ENCODE peak calls at places on chromosomes 5 and 9, in four cellular contexts. A, E, Y and I are unnamed samples. For H3K4me1, the result is how much of the 10 kb centered on the place peaks cover.

GRCh38 chr9:136326061-136326776 is 1.1 kb upstream of the GPSM1 start:
- DNase-seq in A (no peak), E (peak), Y (no peak), I (no peak)

GRCh38 chr9:36118201-36118600 is 18.3 kb upstream of the GLIPR2 start:
- DNase-seq in A (no peak), E (no peak), Y (no peak), I (no peak)

GRCh38 chr5:141508808-141509611 is 20.1 kb downstream of the PCDHGC5 start:
- DNase-seq in A (peak), E (peak), Y (no peak), I (no peak)

GRCh38 chr5:118040496-118040895 is 947.9 kb downstream of the DTWD2 start:
- DNase-seq in A (no peak), E (no peak), Y (no peak), I (no peak)

GRCh38 chr9:116234091-116234490 is 80.5 kb downstream of the PAPPA start:
- DNase-seq in A (no peak), E (no peak), Y (no peak), I (no peak)

GRCh38 chr5:67267522-67268232 is 71.1 kb upstream of the CD180 start:
- DNase-seq in A (no peak), E (peak), Y (peak), I (peak)

GRCh38 chr9:128415222-128415621 is 5.4 kb upstream of the CERCAM start:
- DNase-seq in A (no peak), E (no peak), Y (peak), I (no peak)

GRCh38 chr9:38091310-38092199 is 22.5 kb upstream of the SHB start:
- DNase-seq in A (no peak), E (no peak), Y (no peak), I (no peak)

GRCh38 chr5:10172242-10172641 is 77.4 kb downstream of the ATPSCKMT start:
- DNase-seq in A (no peak), E (no peak), Y (no peak), I (no peak)

GRCh38 chr9:86115886-86116285 is 16.5 kb upstream of the GOLM1 start:
- DNase-seq in A (no peak), E (no peak), Y (no peak), I (no peak)

GRCh38 chr5:170296935-170297588 is 515 bp downstream of the LCP2 start:
- DNase-seq in A (no peak), E (no peak), Y (no peak), I (no peak)
- H3K4me1 ChIP-seq in A (under half), E (under half), Y (under half), I (under half)

GRCh38 chr5:96655506-96655905 is 6.7 kb upstream of the CAST start:
- DNase-seq in A (no peak), E (no peak), Y (no peak), I (no peak)
- H3K27ac ChIP-seq in A (no peak), E (no peak), Y (no peak), I (no peak)

DNA sequence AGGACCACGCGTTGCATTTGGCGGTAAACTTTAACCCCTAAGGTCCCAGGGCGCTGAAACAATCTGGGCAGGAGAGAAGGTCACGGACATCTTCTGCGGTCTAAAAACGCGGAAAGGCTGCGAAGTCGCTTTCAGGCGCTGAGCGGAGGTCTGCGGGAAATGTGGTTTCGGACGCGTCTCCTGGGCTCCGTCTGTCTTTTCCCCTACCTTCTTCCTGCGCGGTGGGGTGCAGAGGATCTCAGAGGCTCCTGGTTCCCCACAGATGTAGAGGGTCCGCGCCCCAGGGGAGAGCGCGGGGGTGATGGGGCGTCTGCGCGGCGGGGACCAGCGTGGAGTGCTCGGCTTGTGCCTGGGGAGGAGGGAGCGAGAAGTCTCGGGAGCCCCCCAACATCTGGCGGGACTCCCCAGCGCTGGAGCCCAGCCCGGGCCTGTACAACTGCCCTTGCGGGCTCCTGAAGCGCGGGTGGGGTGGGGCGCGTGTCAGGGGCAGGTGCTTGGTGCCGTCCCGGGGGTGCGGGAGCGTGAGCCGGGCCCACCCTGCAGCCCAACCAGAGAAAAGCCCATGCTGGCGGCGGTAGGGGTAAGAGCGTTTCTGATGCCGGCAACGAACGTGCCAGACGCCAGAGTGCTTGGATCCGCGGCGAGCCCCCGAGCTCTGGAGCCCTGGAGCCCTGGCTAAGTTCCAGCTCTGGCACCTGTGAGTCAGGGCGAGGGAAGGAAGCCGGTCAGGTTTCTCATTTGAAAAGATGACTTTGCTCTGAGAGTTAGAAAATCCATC is 58.2 kb downstream of the ZNF510 start:
- DNase-seq in A (no peak), E (no peak), Y (peak), I (peak)
- H3K4me3 ChIP-seq in A (no peak), E (no peak), Y (peak), I (no peak)

GRCh38 chr9:70488793-70489105 is 74.3 kb upstream of the KLF9 start:
- DNase-seq in A (no peak), E (peak), Y (no peak), I (no peak)
- H3K4me1 ChIP-seq in A (under half), E (under half), Y (under half), I (under half)

GRCh38 chr5:173420108-173420507 is 91.9 kb upstream of the STC2 start:
- DNase-seq in A (no peak), E (no peak), Y (no peak), I (no peak)
- H3K27ac ChIP-seq in A (no peak), E (no peak), Y (no peak), I (no peak)

GRCh38 chr5:180786398-180787005 is 16.1 kb downstream of the MGAT1 start:
- DNase-seq in A (no peak), E (no peak), Y (peak), I (no peak)
- H3K4me3 ChIP-seq in A (no peak), E (no peak), Y (no peak), I (no peak)

DNA sequence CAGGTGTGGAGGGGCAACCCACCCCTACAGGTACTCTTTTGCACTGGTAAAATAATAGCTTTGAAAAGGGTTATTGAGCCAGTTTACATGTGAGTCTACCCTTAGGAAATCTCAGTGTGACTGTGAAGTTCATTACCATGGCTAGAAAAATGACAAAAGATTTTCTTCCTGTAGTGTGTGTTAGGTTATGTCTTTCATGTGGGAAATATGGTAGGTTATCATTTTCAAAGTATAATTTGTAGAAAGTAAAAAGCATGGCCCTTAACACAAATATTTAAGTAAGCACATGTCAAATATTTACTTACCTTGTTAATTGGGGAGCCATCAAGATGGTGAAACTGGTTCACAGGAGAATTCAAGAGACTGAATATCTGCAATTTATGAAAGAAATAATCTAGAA is 37.2 kb upstream of the PLPP1 start:
- DNase-seq in A (no peak), E (no peak), Y (no peak), I (no peak)
- H3K4me1 ChIP-seq in A (under half), E (under half), Y (under half), I (under half)